ENCODE peak calls at places on chromosomes 1 and 21, in eight cellular contexts. Z, D, O, C, J, K, L and Q are unnamed samples.

GRCh38 chr21:42125571-42126544 is 54.7 kb downstream of the UMODL1 start:
- DNase-seq in C (no peak), D (peak; percentile 63), J (peak; percentile 14), K (no peak), L (peak; percentile 39), O (no peak), Z (peak; percentile 64), Q (peak; percentile 38)

GRCh38 chr1:39255212-39255611 is 50.7 kb downstream of the MACF1 start:
- DNase-seq in L (no peak), Z (no peak), J (no peak), K (no peak), O (no peak), D (peak; percentile 63), C (no peak), Q (peak; percentile 49)

GRCh38 chr1:15345711-15346355 is 63.9 kb upstream of the EFHD2 start:
- DNase-seq in Z (no peak), J (no peak), K (peak; percentile 75), O (peak; percentile 80), L (peak; percentile 36), D (no peak), C (no peak), Q (no peak)

GRCh38 chr1:162374406-162374805 is 2.2 kb downstream of the SPATA46 start:
- DNase-seq in D (no peak), L (no peak), O (no peak), K (no peak), J (no peak), C (no peak), Z (no peak), Q (no peak)

GRCh38 chr1:75440274-75440673 is 170.6 kb downstream of the SLC44A5 start:
- DNase-seq in J (no peak), Z (no peak), K (no peak), C (no peak), L (no peak), O (no peak), D (no peak), Q (no peak)

GRCh38 chr1:50970927-50971582 is 1.0 kb downstream of the CDKN2C start:
- DNase-seq in J (no peak), C (no peak), L (peak; percentile 17), Z (peak; percentile 24), K (no peak), D (no peak), O (no peak), Q (peak; percentile 50)

GRCh38 chr1:50846224-50846839 is 113.7 kb downstream of the FAF1 start:
- DNase-seq in L (no peak), D (no peak), C (no peak), K (no peak), Z (no peak), J (no peak), O (no peak), Q (no peak)

GRCh38 chr1:89767618-89768017 is 53.2 kb upstream of the LRRC8D start:
- DNase-seq in O (no peak), L (no peak), K (no peak), J (no peak), D (no peak), Z (no peak), C (no peak), Q (no peak)

GRCh38 chr1:200849430-200849829 is 23.4 kb upstream of the GPR25 start:
- DNase-seq in J (no peak), D (no peak), K (no peak), C (no peak), O (no peak), Z (no peak), L (no peak), Q (no peak)

GRCh38 chr1:203629509-203630082 is 3.0 kb downstream of the ATP2B4 start:
- DNase-seq in J (no peak), C (peak; percentile 62), Z (peak; percentile 59), D (peak; percentile 49), O (peak; percentile 85), K (peak; percentile 23), L (peak; percentile 75), Q (peak; percentile 61)

GRCh38 chr1:21725738-21726392 is 56.7 kb upstream of the RAP1GAP start:
- DNase-seq in O (no peak), L (no peak), K (no peak), D (no peak), C (peak; percentile 46), Z (no peak), J (no peak), Q (no peak)

GRCh38 chr1:222031286-222031685 is 289.4 kb upstream of the DUSP10 start:
- DNase-seq in Z (no peak), C (no peak), K (no peak), L (no peak), O (no peak), D (no peak), J (no peak), Q (no peak)

GRCh38 chr1:13754510-13755103 is 54.6 kb downstream of the PRDM2 start:
- DNase-seq in J (no peak), K (no peak), L (no peak), D (peak; percentile 46), O (no peak), Z (no peak), C (no peak), Q (no peak)

GRCh38 chr1:212916395-212917133 is 33.8 kb upstream of the VASH2 start:
- DNase-seq in D (peak; percentile 63), Z (no peak), O (no peak), K (no peak), L (peak; percentile 49), J (no peak), C (no peak), Q (peak; percentile 25)

GRCh38 chr1:43251024-43251423 is 18.8 kb upstream of the TMEM125 start:
- DNase-seq in L (no peak), O (no peak), K (no peak), C (no peak), J (no peak), D (no peak), Z (no peak), Q (no peak)

GRCh38 chr1:167509587-167509986 is 8.7 kb downstream of the CD247 start:
- DNase-seq in O (no peak), K (no peak), J (no peak), Z (no peak), C (no peak), D (no peak), L (no peak), Q (no peak)

GRCh38 chr1:60573726-60574409 is 500.3 kb upstream of the C1orf87 start:
- DNase-seq in O (no peak), K (no peak), L (no peak), D (peak; percentile 85), C (no peak), Z (no peak), J (peak; percentile 75), Q (peak; percentile 93)

GRCh38 chr1:216601427-216601751 is 121.8 kb downstream of the ESRRG start:
- DNase-seq in C (no peak), D (no peak), Z (no peak), K (no peak), O (no peak), J (no peak), L (no peak), Q (no peak)

GRCh38 chr1:247077768-247078314 is 770 bp downstream of the ZNF670 start:
- DNase-seq in J (no peak), D (peak; percentile 18), K (peak; percentile 6), O (no peak), L (no peak), C (no peak), Z (peak; percentile 14), Q (peak; percentile 25)

GRCh38 chr1:161020573-161021167 is at the start of gene F11R:
- DNase-seq in D (no peak), O (no peak), Z (no peak), K (peak; percentile 61), C (peak; percentile 66), J (no peak), L (peak; percentile 71), Q (peak; percentile 28)

GRCh38 chr1:225343618-225344017 is 84.2 kb downstream of the LBR start:
- DNase-seq in L (no peak), D (peak; percentile 6), Z (peak; percentile 37), O (no peak), K (peak; percentile 7), C (no peak), J (no peak), Q (peak; percentile 31)

GRCh38 chr1:97135972-97136371 is 414.4 kb downstream of the PTBP2 start:
- DNase-seq in L (no peak), D (no peak), C (no peak), J (no peak), O (no peak), K (no peak), Z (no peak), Q (no peak)

GRCh38 chr1:97136971-97137370 is 415.4 kb downstream of the PTBP2 start:
- DNase-seq in L (no peak), K (no peak), C (no peak), O (no peak), D (no peak), Z (no peak), J (no peak), Q (no peak)

GRCh38 chr1:97139512-97139911 is 417.9 kb downstream of the PTBP2 start:
- DNase-seq in L (no peak), Z (no peak), J (no peak), K (no peak), O (no peak), C (no peak), D (peak; percentile 82), Q (peak; percentile 41)

GRCh38 chr1:97137862-97138514 is 416.4 kb downstream of the PTBP2 start:
- DNase-seq in D (peak; percentile 71), O (no peak), J (peak; percentile 79), K (peak; percentile 72), C (peak; percentile 37), L (peak; percentile 65), Z (peak; percentile 55), Q (peak; percentile 91)

GRCh38 chr1:97138515-97139032 is 417.0 kb downstream of the PTBP2 start:
- DNase-seq in J (no peak), L (peak; percentile 14), K (no peak), O (no peak), C (no peak), Z (no peak), D (no peak), Q (no peak)
- TF ChIP-seq CTCF in J (no peak), L (no peak), K (no peak), O (no peak), C (no peak), Z (peak; percentile 29), D (no peak), Q (no peak)

GRCh38 chr1:243354511-243355153 is 98.8 kb downstream of the SDCCAG8 start:
- DNase-seq in O (no peak), Z (no peak), L (no peak), C (no peak), D (peak; percentile 20), K (peak; percentile 10), J (no peak), Q (peak; percentile 19)
- H3K4me3 ChIP-seq in O (peak overlapping the region; percentile 18), Z (no peak overlapping the region), L (no peak overlapping the region), C (peak overlapping the region; percentile 5), D (peak overlapping the region; percentile 48), K (no peak overlapping the region), J (no peak overlapping the region), Q (no peak overlapping the region)

GRCh38 chr1:152495066-152495675 is 15.4 kb upstream of the LCE5A start:
- DNase-seq in D (no peak), Z (no peak), K (peak; percentile 56), O (no peak), C (peak; percentile 13), L (no peak), J (no peak), Q (peak; percentile 7)
- TF ChIP-seq CTCF in D (peak; percentile 24), Z (no peak), K (peak; percentile 82), O (peak; percentile 67), C (no peak), L (no peak), J (peak; percentile 64), Q (peak; percentile 62)

DNA sequence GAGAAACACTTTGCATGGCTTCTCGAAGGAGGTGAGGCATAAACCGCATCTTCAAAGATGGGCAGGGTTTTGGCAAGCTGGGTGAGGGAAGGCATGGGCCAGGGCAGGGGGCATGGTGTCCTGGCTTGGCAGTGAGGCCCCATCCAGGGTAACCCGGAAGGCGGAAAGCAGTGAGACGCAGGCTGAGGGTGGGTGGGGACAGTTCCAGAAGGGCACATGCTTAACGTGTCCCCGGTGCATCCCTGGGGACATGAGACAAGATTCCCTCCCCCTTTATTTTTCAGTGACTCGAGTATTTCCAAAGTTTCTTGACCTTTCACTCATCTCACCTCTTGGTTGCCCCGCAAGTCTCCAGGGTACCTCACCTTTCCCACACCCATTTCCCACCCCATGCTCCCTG is 122.8 kb upstream of the SLC25A33 start:
- DNase-seq in O (no peak), J (no peak), L (no peak), C (no peak), Z (peak; percentile 50), K (peak; percentile 51), D (no peak), Q (no peak)
- H3K4me3 ChIP-seq in O (no peak overlapping the region), J (no peak overlapping the region), L (no peak overlapping the region), C (no peak overlapping the region), Z (peak overlapping the region; percentile 54), K (no peak overlapping the region), D (no peak overlapping the region), Q (no peak overlapping the region)